ENCODE peak calls at places on chromosomes 6 and 20, in nine cellular contexts. One of them, this sample, is unnamed.

GRCh38 chr6:6494677-6495076 is 93.8 kb upstream of the LY86 start:
- DNase-seq in upper lobe of left lung: no peak
- DNase-seq in MCF 10A: peak
- DNase-seq in EH: no peak
- DNase-seq in left colon: peak
- DNase-seq in Caki2: peak
- DNase-seq in dorsolateral prefrontal cortex: no peak
- DNase-seq in activated naive CD4-positive, alpha-beta T cell: no peak
- DNase-seq in HS-5: no peak
- DNase-seq in this sample: no peak

GRCh38 chr6:34017106-34017805 is 128.6 kb downstream of the GRM4 start:
- DNase-seq in upper lobe of left lung: peak
- DNase-seq in MCF 10A: no peak
- DNase-seq in EH: no peak
- DNase-seq in left colon: no peak
- DNase-seq in Caki2: no peak
- DNase-seq in dorsolateral prefrontal cortex: no peak
- DNase-seq in activated naive CD4-positive, alpha-beta T cell: no peak
- DNase-seq in HS-5: no peak
- DNase-seq in this sample: no peak

GRCh38 chr6:33613794-33614166 is 7.3 kb upstream of the ITPR3 start:
- DNase-seq in upper lobe of left lung: peak
- DNase-seq in MCF 10A: peak
- DNase-seq in EH: peak
- DNase-seq in left colon: no peak
- DNase-seq in Caki2: no peak
- DNase-seq in dorsolateral prefrontal cortex: no peak
- DNase-seq in activated naive CD4-positive, alpha-beta T cell: no peak
- DNase-seq in HS-5: no peak
- DNase-seq in this sample: no peak

GRCh38 chr6:68235192-68235812 is 399.8 kb upstream of the ADGRB3 start:
- DNase-seq in upper lobe of left lung: no peak
- DNase-seq in MCF 10A: peak
- DNase-seq in EH: no peak
- DNase-seq in left colon: no peak
- DNase-seq in Caki2: no peak
- DNase-seq in dorsolateral prefrontal cortex: no peak
- DNase-seq in activated naive CD4-positive, alpha-beta T cell: no peak
- DNase-seq in HS-5: no peak
- DNase-seq in this sample: no peak

GRCh38 chr6:165863801-165864200 is 200.8 kb upstream of the PDE10A start:
- DNase-seq in upper lobe of left lung: no peak
- DNase-seq in MCF 10A: no peak
- DNase-seq in EH: no peak
- DNase-seq in left colon: no peak
- DNase-seq in Caki2: no peak
- DNase-seq in dorsolateral prefrontal cortex: no peak
- DNase-seq in activated naive CD4-positive, alpha-beta T cell: no peak
- DNase-seq in HS-5: no peak
- DNase-seq in this sample: no peak

GRCh38 chr20:56285496-56285895 is 37.0 kb downstream of the MC3R start:
- DNase-seq in upper lobe of left lung: no peak
- DNase-seq in MCF 10A: peak
- DNase-seq in EH: no peak
- DNase-seq in left colon: no peak
- DNase-seq in Caki2: no peak
- DNase-seq in dorsolateral prefrontal cortex: no peak
- DNase-seq in activated naive CD4-positive, alpha-beta T cell: no peak
- DNase-seq in HS-5: peak
- DNase-seq in this sample: no peak

GRCh38 chr6:132907231-132907630 is 92.9 kb downstream of the RPS12 start:
- DNase-seq in upper lobe of left lung: no peak
- DNase-seq in MCF 10A: peak
- DNase-seq in EH: no peak
- DNase-seq in left colon: no peak
- DNase-seq in Caki2: no peak
- DNase-seq in dorsolateral prefrontal cortex: no peak
- DNase-seq in activated naive CD4-positive, alpha-beta T cell: no peak
- DNase-seq in HS-5: peak
- DNase-seq in this sample: no peak

GRCh38 chr6:149897015-149897697 is 757 bp downstream of the RAET1E start:
- DNase-seq in upper lobe of left lung: no peak
- DNase-seq in MCF 10A: peak
- DNase-seq in EH: peak
- DNase-seq in left colon: peak
- DNase-seq in Caki2: no peak
- DNase-seq in dorsolateral prefrontal cortex: peak
- DNase-seq in activated naive CD4-positive, alpha-beta T cell: no peak
- DNase-seq in HS-5: peak
- DNase-seq in this sample: no peak

GRCh38 chr6:75334266-75335040 is 49.9 kb upstream of the TMEM30A start:
- DNase-seq in upper lobe of left lung: no peak
- DNase-seq in MCF 10A: peak
- DNase-seq in EH: peak
- DNase-seq in left colon: no peak
- DNase-seq in Caki2: peak
- DNase-seq in dorsolateral prefrontal cortex: no peak
- DNase-seq in activated naive CD4-positive, alpha-beta T cell: no peak
- DNase-seq in HS-5: no peak
- DNase-seq in this sample: no peak

GRCh38 chr20:41733151-41733550 is 115.0 kb upstream of the CHD6 start:
- DNase-seq in upper lobe of left lung: no peak
- DNase-seq in MCF 10A: no peak
- DNase-seq in EH: peak
- DNase-seq in left colon: no peak
- DNase-seq in Caki2: no peak
- DNase-seq in dorsolateral prefrontal cortex: no peak
- DNase-seq in activated naive CD4-positive, alpha-beta T cell: no peak
- DNase-seq in HS-5: no peak
- DNase-seq in this sample: no peak

GRCh38 chr6:113433506-113433991 is 423.6 kb upstream of the MARCKS start:
- DNase-seq in upper lobe of left lung: no peak
- DNase-seq in MCF 10A: peak
- DNase-seq in EH: peak
- DNase-seq in left colon: peak
- DNase-seq in Caki2: no peak
- DNase-seq in dorsolateral prefrontal cortex: no peak
- DNase-seq in activated naive CD4-positive, alpha-beta T cell: no peak
- DNase-seq in HS-5: peak
- DNase-seq in this sample: no peak

GRCh38 chr6:73636048-73636447 is 17.7 kb downstream of the SLC17A5 start:
- DNase-seq in upper lobe of left lung: no peak
- DNase-seq in MCF 10A: no peak
- DNase-seq in EH: no peak
- DNase-seq in left colon: no peak
- DNase-seq in Caki2: no peak
- DNase-seq in dorsolateral prefrontal cortex: no peak
- DNase-seq in activated naive CD4-positive, alpha-beta T cell: no peak
- DNase-seq in HS-5: no peak
- DNase-seq in this sample: no peak

GRCh38 chr6:153150400-153150766 is 19.3 kb upstream of the RGS17 start:
- DNase-seq in upper lobe of left lung: no peak
- DNase-seq in MCF 10A: no peak
- DNase-seq in EH: no peak
- DNase-seq in left colon: no peak
- DNase-seq in Caki2: no peak
- DNase-seq in dorsolateral prefrontal cortex: no peak
- DNase-seq in activated naive CD4-positive, alpha-beta T cell: no peak
- DNase-seq in HS-5: no peak
- DNase-seq in this sample: no peak

GRCh38 chr6:2094637-2095036 is 150.8 kb downstream of the GMDS start:
- DNase-seq in upper lobe of left lung: no peak
- DNase-seq in MCF 10A: no peak
- DNase-seq in EH: no peak
- DNase-seq in left colon: no peak
- DNase-seq in Caki2: no peak
- DNase-seq in dorsolateral prefrontal cortex: no peak
- DNase-seq in activated naive CD4-positive, alpha-beta T cell: no peak
- DNase-seq in HS-5: no peak
- DNase-seq in this sample: no peak

GRCh38 chr6:101195581-101195980 is 197.9 kb upstream of the GRIK2 start:
- DNase-seq in upper lobe of left lung: no peak
- DNase-seq in MCF 10A: no peak
- DNase-seq in EH: peak
- DNase-seq in left colon: no peak
- DNase-seq in Caki2: no peak
- DNase-seq in dorsolateral prefrontal cortex: no peak
- DNase-seq in activated naive CD4-positive, alpha-beta T cell: no peak
- DNase-seq in HS-5: peak
- DNase-seq in this sample: no peak

GRCh38 chr6:33752139-33753015 is 5.7 kb upstream of the IP6K3 start:
- DNase-seq in upper lobe of left lung: no peak
- DNase-seq in MCF 10A: peak
- DNase-seq in EH: no peak
- DNase-seq in left colon: peak
- DNase-seq in Caki2: peak
- DNase-seq in dorsolateral prefrontal cortex: no peak
- DNase-seq in activated naive CD4-positive, alpha-beta T cell: no peak
- DNase-seq in HS-5: no peak
- DNase-seq in this sample: no peak

GRCh38 chr6:52697903-52698302 is 27.0 kb downstream of the TMEM14A start:
- DNase-seq in upper lobe of left lung: no peak
- DNase-seq in MCF 10A: peak
- DNase-seq in EH: peak
- DNase-seq in left colon: no peak
- DNase-seq in Caki2: peak
- DNase-seq in dorsolateral prefrontal cortex: no peak
- DNase-seq in activated naive CD4-positive, alpha-beta T cell: no peak
- DNase-seq in HS-5: no peak
- DNase-seq in this sample: no peak

GRCh38 chr20:1434571-1435336 is 31.9 kb downstream of the NSFL1C start:
- DNase-seq in upper lobe of left lung: no peak
- DNase-seq in MCF 10A: peak
- DNase-seq in EH: peak
- DNase-seq in left colon: peak
- DNase-seq in Caki2: no peak
- DNase-seq in dorsolateral prefrontal cortex: no peak
- DNase-seq in activated naive CD4-positive, alpha-beta T cell: no peak
- DNase-seq in HS-5: peak
- DNase-seq in this sample: no peak

GRCh38 chr20:58692579-58693225 is at the start of gene NPEPL1:
- DNase-seq in upper lobe of left lung: peak
- DNase-seq in MCF 10A: peak
- DNase-seq in EH: peak
- DNase-seq in left colon: peak
- DNase-seq in Caki2: peak
- DNase-seq in dorsolateral prefrontal cortex: no peak
- DNase-seq in activated naive CD4-positive, alpha-beta T cell: peak
- DNase-seq in HS-5: no peak
- DNase-seq in this sample: peak

GRCh38 chr20:50425076-50425475 is 85.1 kb upstream of the PTPN1 start:
- DNase-seq in upper lobe of left lung: no peak
- DNase-seq in MCF 10A: no peak
- DNase-seq in EH: peak
- DNase-seq in left colon: no peak
- DNase-seq in Caki2: peak
- DNase-seq in dorsolateral prefrontal cortex: no peak
- DNase-seq in activated naive CD4-positive, alpha-beta T cell: no peak
- DNase-seq in HS-5: no peak
- DNase-seq in this sample: no peak

GRCh38 chr20:39986231-39986904 is 702.7 kb downstream of the MAFB start:
- DNase-seq in upper lobe of left lung: no peak
- DNase-seq in MCF 10A: peak
- DNase-seq in EH: peak
- DNase-seq in left colon: peak
- DNase-seq in Caki2: peak
- DNase-seq in dorsolateral prefrontal cortex: no peak
- DNase-seq in activated naive CD4-positive, alpha-beta T cell: no peak
- DNase-seq in HS-5: no peak
- DNase-seq in this sample: no peak

GRCh38 chr6:46054531-46054930 is 38.9 kb upstream of the CLIC5 start:
- DNase-seq in upper lobe of left lung: no peak
- DNase-seq in MCF 10A: no peak
- DNase-seq in EH: no peak
- DNase-seq in left colon: peak
- DNase-seq in Caki2: no peak
- DNase-seq in dorsolateral prefrontal cortex: no peak
- DNase-seq in activated naive CD4-positive, alpha-beta T cell: no peak
- DNase-seq in HS-5: no peak
- DNase-seq in this sample: no peak

GRCh38 chr6:82832811-82833210 is 232.8 kb downstream of the UBE3D start:
- DNase-seq in upper lobe of left lung: no peak
- DNase-seq in MCF 10A: no peak
- DNase-seq in EH: no peak
- DNase-seq in left colon: no peak
- DNase-seq in Caki2: no peak
- DNase-seq in dorsolateral prefrontal cortex: no peak
- DNase-seq in activated naive CD4-positive, alpha-beta T cell: no peak
- DNase-seq in HS-5: no peak
- DNase-seq in this sample: no peak

GRCh38 chr6:52546192-52546591 is 30.7 kb downstream of the TRAM2 start:
- DNase-seq in upper lobe of left lung: no peak
- DNase-seq in MCF 10A: no peak
- DNase-seq in EH: no peak
- DNase-seq in left colon: no peak
- DNase-seq in Caki2: no peak
- DNase-seq in dorsolateral prefrontal cortex: no peak
- DNase-seq in activated naive CD4-positive, alpha-beta T cell: no peak
- DNase-seq in HS-5: no peak
- DNase-seq in this sample: no peak